ENCODE peak calls at places on chromosomes 6 and 20, in five cellular contexts. Q, R, N, E and P are unnamed samples.

GRCh38 chr6:37990762-37991525 is 171.4 kb downstream of the ZFAND3 start:
- DNase-seq in Q (no peak), R (no peak), N (no peak), E (no peak), P (no peak)

GRCh38 chr6:124924333-124924759 is 37.9 kb upstream of the RNF217 start:
- DNase-seq in Q (no peak), R (no peak), N (no peak), E (no peak), P (no peak)

GRCh38 chr20:59141818-59142581 is 21.6 kb upstream of the ZNF831 start:
- DNase-seq in Q (no peak), R (peak), N (no peak), E (no peak), P (no peak)

GRCh38 chr20:2899243-2899642 is 26.0 kb downstream of the PTPRA start:
- DNase-seq in Q (no peak), R (no peak), N (no peak), E (no peak), P (peak)

GRCh38 chr20:38208088-38208487 is 43.0 kb upstream of the TGM2 start:
- DNase-seq in Q (no peak), R (no peak), N (no peak), E (no peak), P (no peak)

GRCh38 chr20:35839891-35840290 is 68.1 kb downstream of the PHF20 start:
- DNase-seq in Q (no peak), R (no peak), N (no peak), E (no peak), P (no peak)

GRCh38 chr6:147947521-147947920 is 395.1 kb upstream of the SASH1 start:
- DNase-seq in Q (no peak), R (no peak), N (no peak), E (no peak), P (no peak)

GRCh38 chr6:142300758-142301251 is 1.0 kb upstream of the ADGRG6 start:
- DNase-seq in Q (peak), R (no peak), N (no peak), E (no peak), P (no peak)

GRCh38 chr20:21534453-21534852 is 20.6 kb upstream of the NKX2-2 start:
- DNase-seq in Q (no peak), R (no peak), N (no peak), E (no peak), P (no peak)